ENCODE peak calls at places on chromosome 16, in four cellular contexts. F is cardiac fibroblast, N is cardiac muscle cell, Z is hepatocyte. E is an unnamed sample.
A peak's percentile ranks its signal among the peaks of the same experiment; 100 is the strongest.

GRCh38 chr16:64391009-64391663 is 730.7 kb downstream of the CDH11 start:
- DNase-seq in F (peak; percentile 21), N (no peak), Z (no peak), E (no peak)

GRCh38 chr16:11914759-11915643 is 755 bp downstream of the GSPT1 start:
- DNase-seq in F (peak; percentile 37), N (peak; percentile 69), Z (peak; percentile 72), E (no peak)

GRCh38 chr16:86857807-86858206 is 279.5 kb downstream of the FOXL1 start:
- DNase-seq in F (no peak), N (no peak), Z (no peak), E (no peak)

GRCh38 chr16:86865866-86866675 is 287.7 kb downstream of the FOXL1 start:
- DNase-seq in F (peak; percentile 20), N (peak; percentile 68), Z (peak; percentile 71), E (peak; percentile 77)

GRCh38 chr16:50501251-50501650 is 46.9 kb upstream of the NKD1 start:
- DNase-seq in F (no peak), N (no peak), Z (no peak), E (no peak)

GRCh38 chr16:84543931-84544776 is 39.7 kb upstream of the MEAK7 start:
- DNase-seq in F (no peak), N (no peak), Z (no peak), E (no peak)

GRCh38 chr16:84332975-84333684 is 35.2 kb upstream of the ATP2C2 start:
- DNase-seq in F (no peak), N (no peak), Z (no peak), E (no peak)

GRCh38 chr16:67773099-67773498 is 33.3 kb downstream of the RANBP10 start:
- DNase-seq in F (peak; percentile 67), N (no peak), Z (no peak), E (peak; percentile 40)

GRCh38 chr16:69397821-69398521 is 12.2 kb upstream of the TERF2 start:
- DNase-seq in F (peak; percentile 88), N (peak; percentile 73), Z (peak; percentile 79), E (peak; percentile 88)

GRCh38 chr16:53620476-53620875 is 83.2 kb downstream of the RPGRIP1L start:
- DNase-seq in F (no peak), N (no peak), Z (no peak), E (no peak)

GRCh38 chr16:85595812-85596495 is 17.2 kb upstream of the GSE1 start:
- DNase-seq in F (no peak), N (no peak), Z (no peak), E (no peak)

GRCh38 chr16:17461951-17462729 is 8.6 kb downstream of the XYLT1 start:
- DNase-seq in F (no peak), N (no peak), Z (no peak), E (no peak)
- TF ChIP-seq CTCF in F (no peak), N (no peak), Z (no peak), E (no peak)

GRCh38 chr16:66442502-66443268 is 15.6 kb downstream of the BEAN1 start:
- DNase-seq in F (no peak), N (no peak), Z (no peak), E (no peak)

GRCh38 chr16:66441586-66442375 is 14.7 kb downstream of the BEAN1 start:
- DNase-seq in F (peak; percentile 64), N (no peak), Z (no peak), E (no peak)

GRCh38 chr16:66446737-66447136 is 19.6 kb downstream of the BEAN1 start:
- DNase-seq in F (no peak), N (no peak), Z (no peak), E (no peak)

GRCh38 chr16:66443269-66443652 is 16.2 kb downstream of the BEAN1 start:
- DNase-seq in F (no peak), N (no peak), Z (no peak), E (no peak)

DNA sequence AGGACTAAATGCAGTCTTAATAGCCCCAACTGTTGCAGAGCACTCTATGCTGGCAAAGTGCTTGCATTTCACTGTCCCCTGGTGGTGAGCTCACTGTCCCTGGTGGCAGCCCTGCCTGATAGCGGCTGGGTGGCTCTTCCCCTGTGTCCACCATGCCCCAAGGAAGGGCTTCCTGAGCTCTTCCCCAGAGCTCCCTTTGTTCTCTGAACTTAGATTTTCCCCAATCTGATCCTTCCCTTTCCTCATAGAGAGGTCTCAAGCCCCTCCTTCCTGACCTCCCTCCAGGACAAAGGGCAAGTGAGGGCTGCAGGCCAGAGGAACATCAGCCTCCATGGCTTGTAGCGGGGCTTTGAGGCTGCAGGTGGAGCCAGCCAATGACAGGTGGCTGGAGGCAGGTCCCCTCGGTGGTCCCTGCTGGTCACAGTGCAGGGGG is 17.0 kb downstream of the BEAN1 start:
- DNase-seq in F (no peak), N (no peak), Z (no peak), E (no peak)
- TF ChIP-seq CTCF in F (no peak), N (no peak), Z (no peak), E (no peak)

DNA sequence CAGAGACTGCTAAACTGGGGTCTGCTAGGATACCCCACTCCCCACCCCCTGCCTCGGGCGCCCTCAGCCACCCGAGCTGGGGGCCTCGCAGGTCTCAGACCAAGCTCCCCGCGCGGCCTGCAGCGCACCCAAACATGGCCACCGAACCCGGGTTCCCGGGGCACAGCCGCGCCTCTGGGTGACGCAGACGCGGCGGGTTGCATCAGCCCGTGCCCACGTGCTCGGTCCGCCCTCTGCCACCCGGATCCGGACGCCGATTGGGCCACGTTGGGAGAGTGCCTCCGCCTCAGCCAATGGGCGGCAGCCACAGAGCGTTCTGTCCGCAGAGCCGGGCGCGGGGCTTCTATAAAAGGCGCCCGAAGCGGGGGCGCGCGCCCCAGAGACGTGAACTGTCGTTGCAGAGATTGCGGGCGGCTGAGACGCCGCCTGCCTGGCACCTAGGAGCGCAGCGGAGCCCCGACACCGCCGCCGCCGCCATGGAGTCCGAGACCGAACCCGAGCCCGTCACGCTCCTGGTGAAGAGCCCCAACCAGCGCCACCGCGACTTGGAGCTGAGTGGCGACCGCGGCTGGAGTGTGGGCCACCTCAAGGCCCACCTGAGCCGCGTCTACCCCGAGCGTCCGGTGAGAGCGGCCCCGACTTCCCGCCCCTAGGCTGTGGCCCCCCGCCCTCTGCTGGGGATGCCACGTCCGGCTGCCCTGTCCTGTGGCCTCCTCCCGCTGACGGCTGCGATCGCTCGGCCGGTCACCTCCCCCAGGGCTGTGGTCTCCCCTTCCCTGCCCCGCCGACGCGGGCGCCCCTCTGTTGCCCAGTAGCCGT is at the start of gene HERPUD1:
- DNase-seq in F (peak; percentile 99), N (peak; percentile 98), Z (peak; percentile 99), E (peak; percentile 99)
- TF ChIP-seq CTCF in F (peak; percentile 2), N (peak; percentile 11), Z (no peak), E (no peak)

GRCh38 chr16:55120408-55120807 is 189.7 kb downstream of the IRX5 start:
- DNase-seq in F (no peak), N (peak; percentile 47), Z (peak; percentile 26), E (no peak)
- TF ChIP-seq CTCF in F (no peak), N (no peak), Z (peak; percentile 21), E (no peak)